ENCODE peak calls at places on chromosomes 2 and 18, in four cellular contexts. T is NCI-H2029, I is fibroblast of villous mesenchyme, K is NCI-H1105. H is an unnamed sample.

GRCh38 chr2:219467736-219468075 is 31.0 kb upstream of the GMPPA start:
- DNase-seq in I (no peak), K (no peak), T (no peak), H (no peak)

GRCh38 chr18:76532875-76533274 is 37.8 kb upstream of the ZNF516 start:
- DNase-seq in I (no peak), T (no peak), K (no peak), H (no peak)

GRCh38 chr2:240322231-240322955 is 113.1 kb upstream of the GPC1 start:
- DNase-seq in I (peak), T (no peak), K (no peak), H (no peak)

GRCh38 chr18:3594760-3595241 is 144.8 kb downstream of the TGIF1 start:
- DNase-seq in T (no peak), K (no peak), I (peak), H (no peak)

GRCh38 chr18:62485684-62486083 is 37.1 kb upstream of the ZCCHC2 start:
- DNase-seq in I (peak), K (no peak), T (no peak), H (peak)

GRCh38 chr2:217413193-217413592 is 553.3 kb upstream of the TNP1 start:
- DNase-seq in T (no peak), I (peak), K (no peak), H (no peak)

GRCh38 chr2:213162515-213163118 is 11.2 kb upstream of the IKZF2 start:
- DNase-seq in I (peak), K (no peak), T (no peak), H (no peak)

GRCh38 chr2:33421820-33422219 is 54.6 kb upstream of the RASGRP3 start:
- DNase-seq in T (no peak), I (peak), K (no peak), H (no peak)

GRCh38 chr2:237861875-237862527 is 2.6 kb downstream of the RAMP1 start:
- DNase-seq in T (no peak), K (no peak), I (no peak), H (no peak)

GRCh38 chr18:3012306-3012919 is 531 bp downstream of the LPIN2 start:
- DNase-seq in I (peak), T (no peak), K (no peak), H (no peak)

GRCh38 chr2:45849491-45850283 is 198.2 kb downstream of the PRKCE start:
- DNase-seq in K (no peak), I (peak), T (no peak), H (peak)

GRCh38 chr18:23330423-23330822 is 122.7 kb upstream of the RIOK3 start:
- DNase-seq in K (no peak), T (no peak), I (no peak), H (no peak)